ENCODE peak calls at places on chromosomes 5 and 9, in ten cellular contexts. Z is psoas muscle, U is thoracic aorta, R is fibroblast of the aortic adventitia, J is foreskin fibroblast, P is stomach, N is uterus, K is testis, T is PC-9, O is A549. L is an unnamed sample.
A peak's percentile ranks its signal among the peaks of the same experiment; 100 is the strongest.

GRCh38 chr9:2014696-2015580 is at the start of gene SMARCA2:
- DNase-seq in T (peak; percentile 89), O (peak; percentile 91), P (peak; percentile 96), K (peak; percentile 99), Z (peak; percentile 98), N (peak; percentile 97), U (peak; percentile 88), R (peak; percentile 95), J (peak; percentile 98), L (peak; percentile 93)

GRCh38 chr5:93511445-93511844 is 69.6 kb downstream of the NR2F1-AS1 start:
- DNase-seq in O (no peak), J (no peak), R (no peak), N (no peak), U (no peak), Z (no peak), T (no peak), P (no peak), K (no peak), L (no peak)

GRCh38 chr9:107612136-107612535 is 122.6 kb upstream of the KLF4 start:
- DNase-seq in R (peak; percentile 79), J (peak; percentile 20), K (peak; percentile 78), Z (peak; percentile 87), T (no peak), N (peak; percentile 75), O (no peak), P (peak; percentile 29), U (peak; percentile 10), L (no peak)

GRCh38 chr9:21608200-21608599 is 126.1 kb upstream of the IFNE start:
- DNase-seq in J (no peak), N (no peak), K (no peak), O (no peak), Z (no peak), P (no peak), R (no peak), U (no peak), T (no peak), L (no peak)

GRCh38 chr9:114588150-114588663 is 638 bp downstream of the ATP6V1G1 start:
- DNase-seq in O (peak; percentile 18), R (peak; percentile 59), K (peak; percentile 22), P (no peak), N (no peak), U (no peak), J (peak; percentile 23), Z (peak; percentile 57), T (no peak), L (no peak)

GRCh38 chr5:33120671-33121070 is 320.1 kb upstream of the TARS1 start:
- DNase-seq in O (no peak), N (no peak), U (no peak), Z (no peak), R (peak; percentile 91), K (no peak), T (no peak), J (peak; percentile 42), P (no peak), L (peak; percentile 74)

GRCh38 chr5:40499514-40500273 is 180.0 kb upstream of the PTGER4 start:
- DNase-seq in K (no peak), O (no peak), N (no peak), J (no peak), P (no peak), U (no peak), T (no peak), Z (no peak), R (no peak), L (no peak)

GRCh38 chr5:60794691-60795090 is 49.4 kb downstream of the ELOVL7 start:
- DNase-seq in Z (no peak), P (no peak), R (no peak), T (no peak), J (no peak), K (no peak), N (no peak), U (no peak), O (no peak), L (no peak)

GRCh38 chr5:153352685-153353219 is 137.7 kb upstream of the GRIA1 start:
- DNase-seq in T (no peak), P (no peak), Z (no peak), J (no peak), U (no peak), O (no peak), N (no peak), K (no peak), R (no peak), L (peak; percentile 11)

GRCh38 chr5:89309268-89309667 is 426.3 kb upstream of the MEF2C start:
- DNase-seq in N (no peak), T (no peak), J (no peak), Z (no peak), R (no peak), P (no peak), U (no peak), O (no peak), K (no peak), L (no peak)

GRCh38 chr9:19381656-19382055 is 1.6 kb upstream of the RPS6 start:
- DNase-seq in U (no peak), O (no peak), P (no peak), K (no peak), T (no peak), N (no peak), Z (no peak), J (no peak), R (no peak), L (no peak)

GRCh38 chr5:84306617-84307016 is 78.1 kb downstream of the EDIL3 start:
- DNase-seq in K (no peak), R (no peak), T (no peak), P (no peak), Z (no peak), O (no peak), N (no peak), J (no peak), U (no peak), L (no peak)

GRCh38 chr5:2052687-2053086 is 170.0 kb upstream of the IRX4 start:
- DNase-seq in N (no peak), O (no peak), P (no peak), J (no peak), R (no peak), Z (no peak), U (no peak), K (no peak), T (no peak), L (no peak)
- TF ChIP-seq CTCF in N (no peak), O (no peak), P (no peak), J (no peak), R (no peak), Z (no peak), U (no peak), K (no peak), T (no peak), L (no peak)

GRCh38 chr5:55223988-55224240 is 3.2 kb downstream of the MCIDAS start:
- DNase-seq in U (no peak), T (no peak), J (no peak), R (no peak), N (no peak), K (no peak), Z (no peak), P (no peak), O (no peak), L (no peak)

GRCh38 chr5:55222061-55222818 is 4.9 kb downstream of the MCIDAS start:
- DNase-seq in K (no peak), T (no peak), O (no peak), J (no peak), P (no peak), R (no peak), Z (no peak), N (no peak), U (no peak), L (no peak)

GRCh38 chr5:55222819-55223124 is 4.3 kb downstream of the MCIDAS start:
- DNase-seq in U (no peak), Z (no peak), J (no peak), T (no peak), R (no peak), K (no peak), O (no peak), N (no peak), P (no peak), L (no peak)

GRCh38 chr5:55225346-55225745 is 1.8 kb downstream of the MCIDAS start:
- DNase-seq in R (no peak), Z (no peak), K (no peak), N (no peak), U (no peak), O (no peak), P (no peak), J (no peak), T (no peak), L (no peak)

GRCh38 chr5:55223219-55223987 is 3.7 kb downstream of the MCIDAS start:
- DNase-seq in N (no peak), K (no peak), Z (no peak), U (no peak), T (no peak), J (no peak), P (no peak), R (no peak), O (no peak), L (no peak)
- H3K4me3 ChIP-seq in N (no peak overlapping the region), K (no peak overlapping the region), Z (no peak overlapping the region), U (peak overlapping the region; percentile 25), T (no peak overlapping the region), J (no peak overlapping the region), P (no peak overlapping the region), R (no peak overlapping the region), O (no peak overlapping the region), L (no peak overlapping the region)

DNA sequence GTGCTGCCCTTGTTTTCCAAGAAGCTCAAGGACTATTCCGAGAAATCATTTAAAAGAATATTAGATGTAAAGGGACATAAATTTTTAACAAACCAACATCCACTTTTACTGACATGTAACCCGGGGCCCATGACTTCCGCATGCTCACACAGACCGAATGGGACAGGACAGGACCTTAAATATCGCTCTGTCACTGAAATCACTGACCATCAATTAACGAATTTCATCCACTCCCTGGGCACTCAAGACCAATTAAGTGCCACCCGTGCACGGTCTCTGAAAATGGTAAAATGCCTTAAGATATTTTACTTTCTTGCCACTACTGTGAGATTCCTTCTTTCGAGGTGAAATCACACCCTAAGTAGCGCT is 521 bp downstream of the NUDT12 start:
- DNase-seq in Z (no peak), R (no peak), J (no peak), N (no peak), T (no peak), U (no peak), O (no peak), P (no peak), K (peak; percentile 19), L (no peak)
- TF ChIP-seq CTCF in Z (no peak), R (no peak), J (no peak), N (no peak), T (no peak), U (no peak), O (no peak), P (no peak), K (no peak), L (no peak)

DNA sequence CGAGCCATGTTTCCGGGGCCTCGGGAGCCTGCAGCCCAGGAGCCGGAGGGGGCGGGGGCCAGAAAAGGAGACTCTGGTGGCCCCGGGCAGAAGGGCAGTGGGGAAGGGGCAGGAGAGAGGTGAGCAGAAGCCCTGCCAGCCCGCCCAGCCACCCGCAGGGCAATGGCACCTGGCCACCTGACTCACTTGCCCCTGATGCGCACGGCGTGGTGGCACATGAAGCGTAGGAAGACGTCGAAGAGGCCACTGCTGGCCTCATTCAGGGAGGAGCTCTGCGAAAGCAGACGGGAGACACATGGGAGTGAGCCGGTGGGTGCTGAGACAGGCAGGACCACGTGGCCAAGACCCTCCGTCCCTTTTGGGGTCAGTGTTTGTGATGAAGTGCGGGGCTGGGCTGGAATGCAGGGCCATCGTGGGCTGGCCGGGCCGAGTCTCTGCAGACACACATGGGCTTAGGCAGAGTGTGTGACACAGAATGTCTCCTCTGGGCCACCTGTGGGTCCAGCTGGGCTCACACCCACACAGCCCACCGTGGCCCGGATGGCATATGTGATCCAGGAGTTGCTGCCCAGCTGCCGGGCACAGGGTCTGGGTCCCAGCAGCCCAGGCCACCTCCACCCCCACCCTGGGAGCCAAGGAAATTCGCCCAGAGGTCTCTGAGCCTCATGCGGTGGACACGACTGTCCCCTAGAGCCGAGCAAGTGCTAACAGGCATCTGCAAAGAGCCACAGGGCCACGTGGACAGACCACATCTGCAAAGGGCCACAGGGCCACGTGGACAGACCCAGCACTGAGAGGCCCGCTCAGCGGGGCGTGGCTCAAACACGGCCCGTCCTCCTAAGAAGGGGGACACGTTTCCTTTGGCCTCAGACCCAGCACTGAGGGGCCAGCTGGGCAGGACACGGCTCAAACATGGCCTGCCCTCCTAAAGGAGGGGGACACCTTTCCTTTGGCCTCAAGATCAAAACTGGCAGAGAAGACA is 23.6 kb downstream of the TERT start:
- DNase-seq in J (no peak), Z (no peak), O (no peak), T (no peak), K (no peak), N (no peak), P (no peak), R (no peak), U (no peak), L (no peak)
- H3K4me3 ChIP-seq in J (no peak overlapping the region), Z (no peak overlapping the region), O (no peak overlapping the region), T (no peak overlapping the region), K (no peak overlapping the region), N (no peak overlapping the region), P (no peak overlapping the region), R (no peak overlapping the region), U (no peak overlapping the region), L (no peak overlapping the region)

L was measured in astrocyte of the cerebellum.